ENCODE peak calls at places on chromosomes 5 and 9, in five cellular contexts. B is NT2/D1, E is foreskin fibroblast, R is heart right ventricle, I is lower lobe of right lung. K is an unnamed sample.

GRCh38 chr9:113509463-113509862 is 45.9 kb downstream of the RGS3 start:
- DNase-seq in B (no peak), E (peak), R (no peak), I (no peak), K (no peak)

GRCh38 chr5:14917719-14918118 is 46.1 kb upstream of the ANKH start:
- DNase-seq in B (no peak), E (peak), R (no peak), I (no peak), K (no peak)

GRCh38 chr5:56269216-56269927 is 36.2 kb upstream of the ANKRD55 start:
- DNase-seq in B (no peak), E (peak), R (no peak), I (no peak), K (peak)

GRCh38 chr9:137878146-137878941 is 762 bp downstream of the CACNA1B start:
- DNase-seq in B (peak), E (peak), R (no peak), I (peak), K (peak)

GRCh38 chr5:179765400-179765799 is 28.4 kb upstream of the LTC4S start:
- DNase-seq in B (no peak), E (peak), R (peak), I (no peak), K (peak)

GRCh38 chr5:132471006-132471907 is 19.3 kb downstream of the IRF1 start:
- DNase-seq in B (no peak), E (no peak), R (no peak), I (no peak), K (peak)

GRCh38 chr9:134631881-134632280 is 9.7 kb upstream of the COL5A1 start:
- DNase-seq in B (no peak), E (no peak), R (no peak), I (peak), K (no peak)

GRCh38 chr5:138077064-138077696 is 6.7 kb upstream of the WNT8A start:
- DNase-seq in B (no peak), E (peak), R (no peak), I (peak), K (peak)

GRCh38 chr5:106875591-106876297 is 795.0 kb downstream of the EFNA5 start:
- DNase-seq in B (peak), E (peak), R (no peak), I (no peak), K (no peak)

DNA sequence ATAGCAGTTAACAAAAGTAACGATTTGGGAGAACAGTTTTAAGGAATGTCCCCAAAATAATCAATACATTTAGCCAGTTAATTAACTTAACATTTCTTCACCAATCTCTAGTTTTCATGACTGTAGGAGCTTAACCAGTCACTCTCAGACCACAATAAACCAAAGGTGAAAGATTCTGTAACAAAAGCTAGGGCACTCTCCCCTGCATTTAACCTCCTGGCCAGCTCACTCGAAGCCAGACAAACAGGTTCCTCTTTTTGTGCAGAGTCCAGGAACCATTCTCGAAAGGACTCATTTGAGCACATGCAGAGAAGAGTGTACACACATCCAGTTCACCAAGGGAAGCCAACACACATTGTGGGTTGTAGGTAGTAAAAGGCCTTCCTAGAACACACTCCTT is 6.5 kb downstream of the IL7R start:
- DNase-seq in B (no peak), E (no peak), R (no peak), I (no peak), K (no peak)
- H3K4me3 ChIP-seq in B (no peak), E (no peak), R (no peak), I (peak), K (no peak)

GRCh38 chr5:176619203-176619568 is 9.2 kb upstream of the GPRIN1 start:
- DNase-seq in B (peak), E (peak), R (peak), I (peak), K (peak)

GRCh38 chr5:176618783-176619182 is 8.8 kb upstream of the GPRIN1 start:
- DNase-seq in B (no peak), E (no peak), R (no peak), I (no peak), K (no peak)

GRCh38 chr5:176621661-176622079 is 8.7 kb downstream of the SNCB start:
- DNase-seq in B (no peak), E (no peak), R (no peak), I (no peak), K (peak)

GRCh38 chr5:176620333-176620981 is 9.9 kb downstream of the SNCB start:
- DNase-seq in B (no peak), E (peak), R (no peak), I (no peak), K (no peak)

GRCh38 chr5:176619569-176620332 is 9.8 kb upstream of the GPRIN1 start:
- DNase-seq in B (no peak), E (no peak), R (no peak), I (no peak), K (no peak)
- H3K4me3 ChIP-seq in B (peak), E (no peak), R (no peak), I (no peak), K (no peak)

DNA sequence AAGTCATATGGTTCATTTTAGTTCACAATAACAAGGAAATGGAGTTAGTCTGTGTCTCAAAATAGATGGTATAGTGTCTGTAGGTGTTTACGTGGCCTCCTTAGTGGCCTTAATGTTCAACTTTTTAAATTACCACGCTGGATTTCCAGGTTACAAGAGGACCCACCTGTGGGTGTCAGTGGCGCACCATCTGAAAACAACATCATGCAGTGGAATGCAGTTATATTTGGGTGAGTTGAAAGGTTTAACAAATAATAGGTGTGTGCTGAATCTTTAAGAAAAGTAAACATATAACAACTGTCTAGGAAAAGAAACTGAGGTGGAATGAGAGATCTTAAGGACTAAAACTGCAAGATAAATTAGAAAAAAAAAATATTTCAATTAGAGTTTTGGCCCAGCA is 2.9 kb downstream of the UBE2B start:
- DNase-seq in B (no peak), E (no peak), R (no peak), I (no peak), K (no peak)
- H3K4me3 ChIP-seq in B (no peak), E (no peak), R (no peak), I (no peak), K (no peak)

GRCh38 chr9:95185931-95186330 is 131.6 kb downstream of the FANCC start:
- DNase-seq in B (no peak), E (no peak), R (no peak), I (no peak), K (no peak)

GRCh38 chr9:95190413-95190812 is 127.1 kb downstream of the FANCC start:
- DNase-seq in B (no peak), E (no peak), R (no peak), I (no peak), K (no peak)

GRCh38 chr9:95188459-95188858 is 129.1 kb downstream of the FANCC start:
- DNase-seq in B (no peak), E (no peak), R (no peak), I (no peak), K (peak)

GRCh38 chr9:95192631-95193030 is 124.9 kb downstream of the FANCC start:
- DNase-seq in B (no peak), E (no peak), R (no peak), I (no peak), K (no peak)

DNA sequence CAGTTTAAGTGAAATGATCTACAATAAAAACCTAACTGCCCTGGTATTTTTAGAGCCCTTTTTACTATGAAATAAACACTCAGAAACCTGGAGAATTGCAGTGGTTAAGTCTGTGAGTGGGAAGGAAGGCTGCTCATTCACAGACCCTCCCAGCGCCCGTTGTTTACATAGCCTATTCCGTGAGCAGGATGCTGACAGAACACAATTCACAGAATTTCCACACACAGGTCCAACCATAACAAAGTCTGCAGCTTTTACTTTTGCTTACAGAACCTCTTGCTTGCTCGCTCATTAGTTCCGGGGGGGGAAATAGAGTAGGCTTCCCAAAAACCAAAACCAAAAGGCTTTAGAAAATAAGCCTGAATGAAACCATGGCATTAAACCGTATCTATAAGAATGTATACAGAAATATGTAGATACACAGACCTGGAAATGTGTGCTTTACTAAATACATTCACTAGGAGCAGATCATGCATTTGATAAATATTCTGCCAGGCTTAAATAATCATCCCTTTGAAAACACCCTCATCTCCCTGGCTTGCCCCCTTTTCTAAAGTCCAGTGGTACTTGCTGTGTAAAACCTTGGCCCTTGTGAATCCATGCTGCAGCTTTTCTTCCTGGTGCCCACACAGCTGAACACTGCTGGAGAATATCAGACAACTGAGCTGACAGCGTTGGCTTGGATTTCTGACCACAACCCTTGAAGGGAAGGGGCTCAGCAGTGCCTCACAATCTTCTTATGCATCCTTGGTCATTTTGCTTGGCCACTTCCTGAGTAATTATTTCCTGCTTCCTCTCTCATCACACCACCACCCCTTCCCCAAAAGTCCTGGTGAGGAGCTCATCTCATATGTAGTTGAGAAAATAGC is 128.0 kb downstream of the FANCC start:
- DNase-seq in B (no peak), E (peak), R (no peak), I (no peak), K (peak)
- H3K4me3 ChIP-seq in B (no peak), E (no peak), R (no peak), I (peak), K (no peak)

DNA sequence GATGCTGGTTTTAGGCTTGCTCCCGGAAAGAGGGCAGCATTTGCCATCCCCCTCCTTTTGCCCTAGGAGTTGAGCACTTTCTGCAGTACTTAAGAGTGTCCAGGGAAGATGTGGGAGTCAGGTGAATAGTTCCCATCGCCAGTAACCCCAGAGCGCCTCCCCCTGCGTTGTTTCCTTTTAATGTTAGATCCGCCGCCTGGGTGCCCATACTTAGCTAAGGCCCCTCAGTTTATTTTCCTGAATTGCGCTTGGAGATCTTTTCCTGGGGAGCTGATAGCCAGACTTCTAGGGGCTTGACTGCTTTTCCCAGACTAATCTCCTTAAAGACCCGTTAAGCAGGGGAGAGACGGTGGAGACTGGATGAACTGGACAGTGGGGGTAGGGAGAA is 377 bp upstream of the PCDHAC2 start:
- DNase-seq in B (no peak), E (no peak), R (no peak), I (no peak), K (no peak)
- H3K4me3 ChIP-seq in B (peak), E (peak), R (peak), I (peak), K (peak)

DNA sequence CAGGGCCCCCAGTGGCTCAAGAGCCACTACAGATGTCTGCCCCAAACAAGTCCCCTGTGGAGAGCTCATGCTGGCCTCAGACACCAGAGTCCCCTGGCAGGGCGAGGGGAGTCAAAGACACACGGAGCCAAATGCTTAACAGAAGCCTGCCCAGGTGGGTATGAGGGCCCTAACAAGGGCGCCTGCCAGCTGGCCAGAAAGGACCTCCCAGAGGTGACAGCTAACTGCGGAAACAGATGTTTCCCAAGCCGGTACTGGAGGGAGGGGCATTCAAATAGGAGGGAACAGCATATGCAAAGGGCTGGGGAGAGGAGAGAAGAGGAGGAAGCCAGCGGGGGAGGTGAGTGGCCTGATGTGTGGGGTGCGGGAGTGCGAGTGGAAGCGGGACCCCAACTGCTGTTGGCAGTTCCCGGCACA is 933 bp downstream of the MXD3 start:
- DNase-seq in B (no peak), E (peak), R (no peak), I (no peak), K (no peak)
- H3K4me3 ChIP-seq in B (peak), E (peak), R (no peak), I (peak), K (peak)

GRCh38 chr9:9004844-9005243 is 1205.3 kb upstream of the DMAC1 start:
- DNase-seq in B (no peak), E (peak), R (no peak), I (no peak), K (no peak)

GRCh38 chr9:9003184-9003583 is 1203.6 kb upstream of the DMAC1 start:
- DNase-seq in B (peak), E (peak), R (no peak), I (no peak), K (peak)
- H3K4me3 ChIP-seq in B (no peak), E (no peak), R (no peak), I (no peak), K (no peak)

K was measured in brain microvascular endothelial cell.